ENCODE peak calls at places on chromosomes 16 and 17, in ten cellular contexts. R is heart right ventricle; D is neural progenitor cell; O is endodermal cell; M is psoas muscle; A is PC-3; N is fibroblast of lung; Z is spleen; L is CD8-positive, alpha-beta T cell; T is kidney. K is an unnamed sample. For H3K36me3, the result is how much of the 10 kb centered on the place peaks cover.

GRCh38 chr16:901149-901548 is 69.6 kb downstream of the LMF1 start:
- DNase-seq in A (no peak), M (peak), Z (no peak), T (peak), L (no peak), N (no peak), D (no peak), O (no peak), R (no peak), K (no peak)

GRCh38 chr16:28196331-28196987 is 15.3 kb downstream of the XPO6 start:
- DNase-seq in T (no peak), A (no peak), R (no peak), D (no peak), O (no peak), Z (no peak), M (no peak), L (no peak), N (no peak), K (no peak)

GRCh38 chr16:2236362-2237075 is at the start of gene DNASE1L2:
- DNase-seq in Z (peak), R (no peak), N (no peak), A (peak), T (peak), O (peak), L (no peak), D (peak), M (no peak), K (peak)

GRCh38 chr17:57868007-57868774 is 18.3 kb upstream of the MRPS23 start:
- DNase-seq in O (peak), N (peak), A (peak), Z (peak), L (peak), D (peak), M (peak), T (peak), R (peak), K (peak)

GRCh38 chr16:73206306-73206705 is 158.4 kb upstream of the ZFHX3 start:
- DNase-seq in D (no peak), L (no peak), A (no peak), N (no peak), T (no peak), M (no peak), O (no peak), Z (no peak), R (no peak), K (no peak)

GRCh38 chr16:81214745-81215166 is 23.7 kb upstream of the BCO1 start:
- DNase-seq in N (peak), M (no peak), A (peak), D (peak), R (no peak), Z (no peak), O (peak), T (no peak), L (no peak), K (no peak)

GRCh38 chr16:72211085-72211484 is 39.1 kb upstream of the PMFBP1 start:
- DNase-seq in M (no peak), A (no peak), O (no peak), R (no peak), Z (no peak), N (no peak), T (no peak), D (no peak), L (no peak), K (no peak)

GRCh38 chr17:65328567-65328966 is 191.4 kb downstream of the RGS9 start:
- DNase-seq in M (no peak), N (no peak), Z (no peak), D (no peak), A (no peak), R (no peak), O (no peak), T (no peak), L (no peak), K (no peak)

GRCh38 chr17:1490643-1491405 is 1.7 kb downstream of the MYO1C start:
- DNase-seq in D (peak), N (peak), R (peak), Z (peak), O (peak), A (peak), L (peak), M (peak), T (peak), K (peak)

GRCh38 chr17:9266031-9266680 is 244.8 kb downstream of the NTN1 start:
- DNase-seq in D (no peak), R (no peak), O (no peak), Z (peak), N (no peak), L (no peak), A (no peak), M (no peak), T (no peak), K (no peak)

GRCh38 chr17:17729620-17730249 is 48.5 kb downstream of the RAI1 start:
- DNase-seq in Z (no peak), D (peak), N (no peak), R (no peak), L (peak), T (no peak), A (peak), M (no peak), O (peak), K (no peak)

GRCh38 chr17:32519769-32520701 is 33.2 kb downstream of the CDK5R1 start:
- DNase-seq in R (peak), M (no peak), O (peak), A (no peak), D (peak), T (no peak), Z (peak), L (no peak), N (no peak), K (no peak)

GRCh38 chr17:82492647-82493516 is 26.6 kb upstream of the FOXK2 start:
- DNase-seq in M (no peak), D (no peak), L (no peak), O (no peak), A (peak), N (peak), Z (no peak), T (no peak), R (no peak), K (no peak)

GRCh38 chr17:80738020-80738380 is 193.4 kb downstream of the RPTOR start:
- DNase-seq in O (no peak), N (no peak), L (no peak), D (no peak), Z (no peak), T (no peak), A (no peak), M (no peak), R (no peak), K (no peak)

GRCh38 chr16:71351558-71351901 is 7.0 kb upstream of the CALB2 start:
- DNase-seq in R (no peak), O (no peak), T (no peak), M (no peak), L (no peak), N (no peak), Z (no peak), A (peak), D (no peak), K (peak)

GRCh38 chr17:1412185-1413110 is 12.4 kb upstream of the YWHAE start:
- DNase-seq in M (peak), O (no peak), T (peak), L (no peak), N (no peak), D (no peak), R (no peak), A (no peak), Z (peak), K (no peak)

GRCh38 chr16:79664407-79664806 is 63.9 kb upstream of the MAF start:
- DNase-seq in L (no peak), R (no peak), O (no peak), M (no peak), D (no peak), N (no peak), T (no peak), Z (no peak), A (no peak), K (no peak)

GRCh38 chr16:65097296-65097695 is 24.6 kb downstream of the CDH11 start:
- DNase-seq in N (no peak), A (no peak), Z (no peak), T (no peak), O (no peak), D (no peak), R (no peak), L (no peak), M (no peak), K (no peak)

GRCh38 chr17:2423271-2423670 is 22.4 kb upstream of the MNT start:
- DNase-seq in M (no peak), N (no peak), A (no peak), T (no peak), R (no peak), O (no peak), D (no peak), Z (no peak), L (no peak), K (no peak)

GRCh38 chr16:88762941-88763340 is 22.1 kb downstream of the PIEZO1 start:
- DNase-seq in O (no peak), Z (no peak), L (no peak), T (no peak), A (no peak), M (no peak), R (no peak), D (no peak), N (no peak), K (peak)

GRCh38 chr16:12393208-12393607 is 410.5 kb downstream of the CPPED1 start:
- DNase-seq in R (no peak), Z (no peak), N (no peak), A (no peak), O (no peak), D (no peak), T (no peak), M (no peak), L (no peak), K (no peak)

GRCh38 chr16:85206472-85207356 is 94.4 kb upstream of the CIBAR2 start:
- DNase-seq in L (no peak), A (no peak), D (peak), O (peak), R (peak), T (peak), M (peak), N (peak), Z (peak), K (peak)

GRCh38 chr16:30665830-30666190 is 7.6 kb downstream of the FBRS start:
- DNase-seq in A (no peak), T (no peak), R (no peak), O (no peak), N (no peak), M (no peak), L (no peak), Z (no peak), D (no peak), K (no peak)

GRCh38 chr16:30669026-30670000 is 11.1 kb downstream of the FBRS start:
- DNase-seq in R (no peak), L (no peak), N (no peak), M (no peak), Z (no peak), D (no peak), A (no peak), T (no peak), O (no peak), K (no peak)

GRCh38 chr16:30668393-30668792 is 10.2 kb downstream of the FBRS start:
- DNase-seq in M (no peak), Z (no peak), N (no peak), A (no peak), T (no peak), O (no peak), L (no peak), R (no peak), D (no peak), K (no peak)

GRCh38 chr16:30666681-30667080 is 8.4 kb downstream of the FBRS start:
- DNase-seq in O (no peak), D (no peak), T (peak), A (no peak), R (no peak), N (no peak), L (no peak), M (no peak), Z (no peak), K (no peak)

GRCh38 chr16:30667361-30667905 is 9.2 kb downstream of the FBRS start:
- DNase-seq in A (no peak), T (no peak), D (no peak), Z (no peak), M (no peak), R (no peak), N (no peak), L (no peak), O (no peak), K (no peak)
- H3K36me3 ChIP-seq in A (under half), T (under half), D (under half), Z (half or more), M (half or more), R (half or more), N (under half), L (half or more), O (half or more), K (half or more)

DNA sequence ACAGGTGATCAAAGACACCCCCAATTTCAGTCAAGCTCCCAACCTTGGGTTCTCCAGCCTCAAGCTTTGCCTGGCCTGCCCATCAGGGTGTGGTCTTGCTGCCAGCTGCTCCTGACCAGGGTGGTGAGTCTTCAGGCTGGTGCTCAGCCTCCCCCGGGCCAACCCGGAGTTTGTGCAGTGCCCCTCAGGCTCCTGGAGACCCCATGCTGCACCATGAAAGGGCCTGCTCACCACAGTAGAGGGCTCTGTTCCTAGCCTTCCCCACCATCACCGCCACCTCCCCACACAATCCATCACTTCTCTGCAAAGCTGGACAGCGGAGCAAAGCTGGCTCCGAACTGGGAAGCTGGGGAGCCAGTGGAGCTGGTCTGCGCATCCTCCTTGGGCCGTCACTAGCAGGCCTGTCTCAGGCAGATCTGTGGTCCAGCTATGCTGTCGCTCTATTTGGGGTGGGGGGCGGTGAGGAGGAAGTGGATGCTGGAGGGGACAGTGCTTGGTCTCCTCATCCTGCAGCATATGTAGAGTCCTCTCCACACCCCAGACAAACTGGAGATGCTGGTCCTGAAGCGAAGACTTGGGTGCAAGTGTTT is 88.5 kb upstream of the RPL38 start:
- DNase-seq in R (no peak), N (no peak), M (no peak), T (no peak), A (no peak), D (no peak), Z (peak), L (no peak), O (no peak), K (no peak)
- H3K4me3 ChIP-seq in R (no peak), N (no peak), M (no peak), T (no peak), A (no peak), D (no peak), Z (no peak), L (no peak), O (no peak), K (no peak)

GRCh38 chr17:50690887-50691549 is 16.7 kb downstream of the ANKRD40 start:
- DNase-seq in T (no peak), A (no peak), M (no peak), D (no peak), O (no peak), R (no peak), Z (no peak), N (no peak), L (no peak), K (no peak)

GRCh38 chr17:50692448-50693040 is 15.2 kb downstream of the ANKRD40 start:
- DNase-seq in R (no peak), M (no peak), Z (no peak), N (no peak), L (no peak), T (no peak), D (no peak), A (peak), O (no peak), K (no peak)

GRCh38 chr17:50691550-50692447 is 15.9 kb downstream of the ANKRD40 start:
- DNase-seq in L (no peak), D (no peak), Z (no peak), O (no peak), R (no peak), T (no peak), N (no peak), M (no peak), A (peak), K (peak)

GRCh38 chr17:50689956-50690886 is 17.5 kb downstream of the ANKRD40 start:
- DNase-seq in A (peak), R (no peak), O (peak), L (no peak), M (no peak), D (peak), T (peak), Z (no peak), N (peak), K (no peak)

DNA sequence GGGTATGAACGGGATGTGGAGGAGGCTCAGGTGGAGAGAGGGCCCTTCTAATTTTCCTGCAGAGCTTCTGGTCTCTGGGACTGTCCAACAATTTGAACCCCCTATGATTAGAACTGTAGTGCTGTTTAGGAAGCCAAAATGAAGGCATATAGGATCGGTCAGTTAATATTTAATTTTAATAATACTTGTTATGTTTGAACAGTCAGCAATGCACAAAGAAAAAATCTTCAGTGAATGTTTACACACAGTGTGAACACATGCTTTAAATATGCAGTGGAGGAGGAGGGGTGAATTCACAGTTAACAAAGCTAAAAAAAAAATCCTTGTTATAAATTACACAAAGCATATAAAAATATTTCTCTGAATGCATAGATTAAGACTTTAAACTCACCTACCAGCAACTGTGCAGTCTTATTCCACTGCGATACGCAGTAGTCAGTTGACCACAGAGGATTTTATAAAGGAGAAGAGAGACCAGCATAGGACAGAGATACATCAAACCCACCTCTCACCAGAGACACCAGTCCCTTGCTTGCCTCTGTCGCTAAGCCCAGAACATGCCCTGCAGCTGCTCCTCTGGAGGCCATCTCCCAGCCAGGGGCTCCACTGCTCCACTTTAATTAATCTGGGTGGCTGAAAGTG is 14.6 kb downstream of the ANKRD40 start:
- DNase-seq in O (no peak), R (no peak), Z (no peak), A (peak), T (no peak), M (no peak), N (peak), D (no peak), L (no peak), K (no peak)
- H3K36me3 ChIP-seq in O (half or more), R (under half), Z (half or more), A (under half), T (under half), M (half or more), N (under half), D (under half), L (under half), K (under half)

GRCh38 chr16:68469728-68470460 is 21.6 kb upstream of the SMPD3 start:
- DNase-seq in O (no peak), N (peak), R (no peak), M (no peak), D (no peak), T (no peak), Z (no peak), L (no peak), A (no peak), K (no peak)
- H3K4me3 ChIP-seq in O (no peak), N (peak), R (peak), M (peak), D (no peak), T (no peak), Z (peak), L (peak), A (peak), K (peak)

GRCh38 chr17:15655162-15655561 is 28.9 kb downstream of the TRIM16 start:
- DNase-seq in A (peak), D (no peak), O (no peak), N (no peak), R (no peak), M (no peak), Z (no peak), L (no peak), T (no peak), K (no peak)
- H3K36me3 ChIP-seq in A (under half), D (under half), O (under half), N (under half), R (under half), M (under half), Z (under half), L (under half), T (under half), K (under half)

GRCh38 chr16:25110392-25110947 is 1.1 kb upstream of the LCMT1 start:
- DNase-seq in N (peak), L (no peak), R (no peak), A (no peak), D (no peak), T (no peak), M (no peak), O (no peak), Z (no peak), K (no peak)
- H3K4me3 ChIP-seq in N (peak), L (peak), R (peak), A (peak), D (peak), T (peak), M (peak), O (peak), Z (peak), K (peak)